ENCODE peak calls at places on chromosomes 3 and 15, in six cellular contexts. Z is Calu3, P is RKO, F is NCI-H2171 treated with DMSO at 0.1 percent for 48 hours, J is C1 segment of cervical spinal cord, A is lower lobe of right lung. K is an unnamed sample.

GRCh38 chr3:126961191-126961790 is 21.6 kb upstream of the PLXNA1 start:
- DNase-seq in Z (no peak), P (no peak), F (peak), J (no peak), A (peak), K (no peak)

GRCh38 chr15:46413799-46414198 is 779.0 kb downstream of the SQOR start:
- DNase-seq in Z (no peak), P (peak), F (no peak), J (no peak), A (no peak), K (no peak)

GRCh38 chr3:30544811-30545210 is 61.6 kb upstream of the TGFBR2 start:
- DNase-seq in Z (no peak), P (peak), F (no peak), J (no peak), A (no peak), K (peak)

GRCh38 chr3:79477242-79477641 is 290.6 kb downstream of the ROBO1 start:
- DNase-seq in Z (no peak), P (no peak), F (no peak), J (no peak), A (no peak), K (no peak)

GRCh38 chr3:108085821-108086350 is 4.9 kb downstream of the CD47 start:
- DNase-seq in Z (no peak), P (no peak), F (no peak), J (no peak), A (no peak), K (no peak)

GRCh38 chr3:64460877-64461276 is 226.9 kb downstream of the ADAMTS9 start:
- DNase-seq in Z (no peak), P (no peak), F (no peak), J (no peak), A (no peak), K (no peak)

GRCh38 chr3:196141866-196142673 is 60.2 kb upstream of the TFRC start:
- DNase-seq in Z (peak), P (no peak), F (no peak), J (no peak), A (peak), K (no peak)

GRCh38 chr3:108406661-108407206 is 103.7 kb downstream of the MYH15 start:
- DNase-seq in Z (peak), P (peak), F (peak), J (no peak), A (no peak), K (peak)

GRCh38 chr15:68479406-68479805 is 47.4 kb upstream of the ITGA11 start:
- DNase-seq in Z (no peak), P (no peak), F (no peak), J (no peak), A (no peak), K (no peak)

GRCh38 chr15:91133511-91133910 is 33.5 kb downstream of the SV2B start:
- DNase-seq in Z (no peak), P (no peak), F (no peak), J (no peak), A (no peak), K (no peak)

GRCh38 chr3:48535578-48535977 is 21.0 kb downstream of the PFKFB4 start:
- DNase-seq in Z (no peak), P (no peak), F (no peak), J (no peak), A (no peak), K (no peak)

GRCh38 chr3:119326976-119327375 is 32.8 kb downstream of the ARHGAP31 start:
- DNase-seq in Z (no peak), P (no peak), F (no peak), J (no peak), A (no peak), K (no peak)

GRCh38 chr15:67927501-67928156 is 87.8 kb upstream of the RNU6-1 start:
- DNase-seq in Z (no peak), P (no peak), F (no peak), J (no peak), A (peak), K (no peak)

K was measured in endothelial cell of umbilical vein.